ENCODE peak calls at places on chromosomes 16 and 17, in ten cellular contexts. One of them, this sample, is unnamed.

GRCh38 chr17:64345691-64346376 is 44.8 kb downstream of the PECAM1 start:
- DNase-seq in AML-193: no peak
- DNase-seq in NCI-H2171 treated with DMSO at 0.1 percent for 48 hours: peak; percentile 72
- DNase-seq in HAP-1: no peak
- DNase-seq in MV-4-11: peak; percentile 27
- DNase-seq in AG04450: no peak
- DNase-seq in skeletal muscle cell: no peak
- DNase-seq in HCT116: no peak
- DNase-seq in Right ventricle myocardium inferior: no peak
- DNase-seq in IMR-90: no peak
- DNase-seq in this sample: peak; percentile 62

GRCh38 chr17:80630721-80631120 is 86.1 kb downstream of the RPTOR start:
- DNase-seq in AML-193: no peak
- DNase-seq in NCI-H2171 treated with DMSO at 0.1 percent for 48 hours: no peak
- DNase-seq in HAP-1: no peak
- DNase-seq in MV-4-11: no peak
- DNase-seq in AG04450: no peak
- DNase-seq in skeletal muscle cell: no peak
- DNase-seq in HCT116: no peak
- DNase-seq in Right ventricle myocardium inferior: no peak
- DNase-seq in IMR-90: no peak
- DNase-seq in this sample: no peak

GRCh38 chr16:17777461-17777863 is 306.7 kb upstream of the XYLT1 start:
- DNase-seq in AML-193: no peak
- DNase-seq in NCI-H2171 treated with DMSO at 0.1 percent for 48 hours: no peak
- DNase-seq in HAP-1: no peak
- DNase-seq in MV-4-11: peak; percentile 5
- DNase-seq in AG04450: no peak
- DNase-seq in skeletal muscle cell: peak; percentile 71
- DNase-seq in HCT116: no peak
- DNase-seq in Right ventricle myocardium inferior: no peak
- DNase-seq in IMR-90: peak; percentile 27
- DNase-seq in this sample: no peak

GRCh38 chr16:1351215-1351581 is 480 bp downstream of the TSR3 start:
- DNase-seq in AML-193: no peak
- DNase-seq in NCI-H2171 treated with DMSO at 0.1 percent for 48 hours: no peak
- DNase-seq in HAP-1: no peak
- DNase-seq in MV-4-11: no peak
- DNase-seq in AG04450: no peak
- DNase-seq in skeletal muscle cell: no peak
- DNase-seq in HCT116: no peak
- DNase-seq in Right ventricle myocardium inferior: no peak
- DNase-seq in IMR-90: no peak
- DNase-seq in this sample: no peak

GRCh38 chr16:85998868-85999729 is 100.1 kb downstream of the IRF8 start:
- DNase-seq in AML-193: no peak
- DNase-seq in NCI-H2171 treated with DMSO at 0.1 percent for 48 hours: peak; percentile 39
- DNase-seq in HAP-1: no peak
- DNase-seq in MV-4-11: no peak
- DNase-seq in AG04450: no peak
- DNase-seq in skeletal muscle cell: no peak
- DNase-seq in HCT116: no peak
- DNase-seq in Right ventricle myocardium inferior: no peak
- DNase-seq in IMR-90: no peak
- DNase-seq in this sample: no peak

GRCh38 chr17:65334391-65334790 is 197.2 kb downstream of the RGS9 start:
- DNase-seq in AML-193: no peak
- DNase-seq in NCI-H2171 treated with DMSO at 0.1 percent for 48 hours: no peak
- DNase-seq in HAP-1: no peak
- DNase-seq in MV-4-11: peak; percentile 20
- DNase-seq in AG04450: no peak
- DNase-seq in skeletal muscle cell: no peak
- DNase-seq in HCT116: no peak
- DNase-seq in Right ventricle myocardium inferior: no peak
- DNase-seq in IMR-90: no peak
- DNase-seq in this sample: no peak

GRCh38 chr17:62032480-62032879 is 32.6 kb downstream of the MED13 start:
- DNase-seq in AML-193: no peak
- DNase-seq in NCI-H2171 treated with DMSO at 0.1 percent for 48 hours: no peak
- DNase-seq in HAP-1: no peak
- DNase-seq in MV-4-11: peak; percentile 72
- DNase-seq in AG04450: no peak
- DNase-seq in skeletal muscle cell: no peak
- DNase-seq in HCT116: no peak
- DNase-seq in Right ventricle myocardium inferior: no peak
- DNase-seq in IMR-90: no peak
- DNase-seq in this sample: no peak

GRCh38 chr17:59149841-59150511 is 5.0 kb downstream of the SKA2 start:
- DNase-seq in AML-193: no peak
- DNase-seq in NCI-H2171 treated with DMSO at 0.1 percent for 48 hours: no peak
- DNase-seq in HAP-1: no peak
- DNase-seq in MV-4-11: peak; percentile 21
- DNase-seq in AG04450: no peak
- DNase-seq in skeletal muscle cell: no peak
- DNase-seq in HCT116: no peak
- DNase-seq in Right ventricle myocardium inferior: no peak
- DNase-seq in IMR-90: no peak
- DNase-seq in this sample: no peak

GRCh38 chr17:43713494-43714162 is 45.0 kb downstream of the SOST start:
- DNase-seq in AML-193: no peak
- DNase-seq in NCI-H2171 treated with DMSO at 0.1 percent for 48 hours: peak; percentile 3
- DNase-seq in HAP-1: no peak
- DNase-seq in MV-4-11: peak; percentile 16
- DNase-seq in AG04450: no peak
- DNase-seq in skeletal muscle cell: no peak
- DNase-seq in HCT116: no peak
- DNase-seq in Right ventricle myocardium inferior: no peak
- DNase-seq in IMR-90: no peak
- DNase-seq in this sample: no peak

GRCh38 chr17:60102632-60103047 is 23.9 kb upstream of the HEATR6 start:
- DNase-seq in AML-193: peak; percentile 52
- DNase-seq in NCI-H2171 treated with DMSO at 0.1 percent for 48 hours: no peak
- DNase-seq in HAP-1: no peak
- DNase-seq in MV-4-11: peak; percentile 80
- DNase-seq in AG04450: no peak
- DNase-seq in skeletal muscle cell: peak; percentile 47
- DNase-seq in HCT116: no peak
- DNase-seq in Right ventricle myocardium inferior: no peak
- DNase-seq in IMR-90: peak; percentile 79
- DNase-seq in this sample: no peak

GRCh38 chr16:57786632-57787518 is 15.4 kb downstream of the KIFC3 start:
- DNase-seq in AML-193: no peak
- DNase-seq in NCI-H2171 treated with DMSO at 0.1 percent for 48 hours: no peak
- DNase-seq in HAP-1: no peak
- DNase-seq in MV-4-11: no peak
- DNase-seq in AG04450: no peak
- DNase-seq in skeletal muscle cell: no peak
- DNase-seq in HCT116: no peak
- DNase-seq in Right ventricle myocardium inferior: peak; percentile 82
- DNase-seq in IMR-90: peak; percentile 52
- DNase-seq in this sample: no peak

GRCh38 chr17:13415877-13416416 is 185.8 kb downstream of the HS3ST3A1 start:
- DNase-seq in AML-193: no peak
- DNase-seq in NCI-H2171 treated with DMSO at 0.1 percent for 48 hours: no peak
- DNase-seq in HAP-1: no peak
- DNase-seq in MV-4-11: no peak
- DNase-seq in AG04450: peak; percentile 39
- DNase-seq in skeletal muscle cell: peak; percentile 59
- DNase-seq in HCT116: peak; percentile 13
- DNase-seq in Right ventricle myocardium inferior: no peak
- DNase-seq in IMR-90: peak; percentile 89
- DNase-seq in this sample: no peak

GRCh38 chr17:74737299-74738050 is 419 bp downstream of the RAB37 start:
- DNase-seq in AML-193: peak; percentile 79
- DNase-seq in NCI-H2171 treated with DMSO at 0.1 percent for 48 hours: peak; percentile 76
- DNase-seq in HAP-1: no peak
- DNase-seq in MV-4-11: peak; percentile 65
- DNase-seq in AG04450: no peak
- DNase-seq in skeletal muscle cell: no peak
- DNase-seq in HCT116: peak; percentile 59
- DNase-seq in Right ventricle myocardium inferior: no peak
- DNase-seq in IMR-90: no peak
- DNase-seq in this sample: peak; percentile 92

GRCh38 chr17:32998111-32998892 is 6.7 kb downstream of the SPACA3 start:
- DNase-seq in AML-193: peak; percentile 37
- DNase-seq in NCI-H2171 treated with DMSO at 0.1 percent for 48 hours: peak; percentile 40
- DNase-seq in HAP-1: peak; percentile 42
- DNase-seq in MV-4-11: peak; percentile 23
- DNase-seq in AG04450: peak; percentile 33
- DNase-seq in skeletal muscle cell: peak; percentile 8
- DNase-seq in HCT116: peak; percentile 55
- DNase-seq in Right ventricle myocardium inferior: peak; percentile 84
- DNase-seq in IMR-90: peak; percentile 68
- DNase-seq in this sample: peak; percentile 82

GRCh38 chr17:6699997-6700947 is 12.9 kb downstream of the SLC13A5 start:
- DNase-seq in AML-193: no peak
- DNase-seq in NCI-H2171 treated with DMSO at 0.1 percent for 48 hours: no peak
- DNase-seq in HAP-1: no peak
- DNase-seq in MV-4-11: no peak
- DNase-seq in AG04450: no peak
- DNase-seq in skeletal muscle cell: no peak
- DNase-seq in HCT116: no peak
- DNase-seq in Right ventricle myocardium inferior: no peak
- DNase-seq in IMR-90: no peak
- DNase-seq in this sample: no peak

GRCh38 chr17:12522743-12523181 is 142.9 kb upstream of the MYOCD start:
- DNase-seq in AML-193: no peak
- DNase-seq in NCI-H2171 treated with DMSO at 0.1 percent for 48 hours: no peak
- DNase-seq in HAP-1: peak; percentile 12
- DNase-seq in MV-4-11: no peak
- DNase-seq in AG04450: no peak
- DNase-seq in skeletal muscle cell: peak; percentile 84
- DNase-seq in HCT116: no peak
- DNase-seq in Right ventricle myocardium inferior: no peak
- DNase-seq in IMR-90: peak; percentile 69
- DNase-seq in this sample: no peak

GRCh38 chr17:45319239-45319703 is 2.5 kb upstream of the MAP3K14 start:
- DNase-seq in AML-193: no peak
- DNase-seq in NCI-H2171 treated with DMSO at 0.1 percent for 48 hours: no peak
- DNase-seq in HAP-1: no peak
- DNase-seq in MV-4-11: no peak
- DNase-seq in AG04450: no peak
- DNase-seq in skeletal muscle cell: no peak
- DNase-seq in HCT116: peak; percentile 64
- DNase-seq in Right ventricle myocardium inferior: no peak
- DNase-seq in IMR-90: peak; percentile 83
- DNase-seq in this sample: no peak

GRCh38 chr17:40320771-40321501 is 12.0 kb downstream of the RARA start:
- DNase-seq in AML-193: no peak
- DNase-seq in NCI-H2171 treated with DMSO at 0.1 percent for 48 hours: peak; percentile 24
- DNase-seq in HAP-1: no peak
- DNase-seq in MV-4-11: peak; percentile 54
- DNase-seq in AG04450: no peak
- DNase-seq in skeletal muscle cell: no peak
- DNase-seq in HCT116: no peak
- DNase-seq in Right ventricle myocardium inferior: peak; percentile 82
- DNase-seq in IMR-90: no peak
- DNase-seq in this sample: no peak

GRCh38 chr16:81707411-81708321 is 71.4 kb upstream of the PLCG2 start:
- DNase-seq in AML-193: no peak
- DNase-seq in NCI-H2171 treated with DMSO at 0.1 percent for 48 hours: peak; percentile 97
- DNase-seq in HAP-1: no peak
- DNase-seq in MV-4-11: no peak
- DNase-seq in AG04450: no peak
- DNase-seq in skeletal muscle cell: peak; percentile 25
- DNase-seq in HCT116: no peak
- DNase-seq in Right ventricle myocardium inferior: no peak
- DNase-seq in IMR-90: peak; percentile 73
- DNase-seq in this sample: no peak

This sample was measured in NCI-H82.